ENCODE peak calls at places on chromosomes 11 and 22, in nine cellular contexts. One of them, this sample, is unnamed.
A peak's percentile ranks its signal among the peaks of the same experiment; 100 is the strongest.

GRCh38 chr11:105827906-105828305 is 194.1 kb downstream of the MSANTD4 start:
- DNase-seq in fibroblast of lung: no peak
- DNase-seq in upper lobe of right lung: no peak
- DNase-seq in pancreas: no peak
- DNase-seq in brain microvascular endothelial cell: no peak
- DNase-seq in left ventricle myocardium inferior: no peak
- DNase-seq in IMR-90: no peak
- DNase-seq in tibial nerve: no peak
- DNase-seq in heart right ventricle: no peak
- DNase-seq in this sample: no peak

GRCh38 chr11:86162257-86162656 is 82.3 kb upstream of the EED start:
- DNase-seq in fibroblast of lung: peak; percentile 83
- DNase-seq in upper lobe of right lung: no peak
- DNase-seq in pancreas: no peak
- DNase-seq in brain microvascular endothelial cell: peak; percentile 88
- DNase-seq in left ventricle myocardium inferior: peak; percentile 34
- DNase-seq in IMR-90: peak; percentile 93
- DNase-seq in tibial nerve: peak; percentile 36
- DNase-seq in heart right ventricle: peak; percentile 37
- DNase-seq in this sample: peak; percentile 68

GRCh38 chr11:2825261-2825885 is 60.2 kb downstream of the CDKN1C start:
- DNase-seq in fibroblast of lung: peak; percentile 82
- DNase-seq in upper lobe of right lung: peak; percentile 87
- DNase-seq in pancreas: peak; percentile 81
- DNase-seq in brain microvascular endothelial cell: no peak
- DNase-seq in left ventricle myocardium inferior: peak; percentile 85
- DNase-seq in IMR-90: peak; percentile 74
- DNase-seq in tibial nerve: peak; percentile 75
- DNase-seq in heart right ventricle: peak; percentile 60
- DNase-seq in this sample: peak; percentile 65

GRCh38 chr11:62400760-62401159 is 18.1 kb upstream of the SCGB1A1 start:
- DNase-seq in fibroblast of lung: peak; percentile 90
- DNase-seq in upper lobe of right lung: peak; percentile 72
- DNase-seq in pancreas: peak; percentile 64
- DNase-seq in brain microvascular endothelial cell: peak; percentile 29
- DNase-seq in left ventricle myocardium inferior: peak; percentile 85
- DNase-seq in IMR-90: peak; percentile 74
- DNase-seq in tibial nerve: peak; percentile 69
- DNase-seq in heart right ventricle: peak; percentile 85
- DNase-seq in this sample: peak; percentile 66

GRCh38 chr11:44607987-44608386 is 42.5 kb downstream of the CD82 start:
- DNase-seq in fibroblast of lung: peak; percentile 79
- DNase-seq in upper lobe of right lung: no peak
- DNase-seq in pancreas: no peak
- DNase-seq in brain microvascular endothelial cell: peak; percentile 29
- DNase-seq in left ventricle myocardium inferior: no peak
- DNase-seq in IMR-90: peak; percentile 80
- DNase-seq in tibial nerve: no peak
- DNase-seq in heart right ventricle: no peak
- DNase-seq in this sample: no peak

GRCh38 chr11:62108017-62108750 is 15.6 kb upstream of the INCENP start:
- DNase-seq in fibroblast of lung: peak; percentile 78
- DNase-seq in upper lobe of right lung: no peak
- DNase-seq in pancreas: no peak
- DNase-seq in brain microvascular endothelial cell: peak; percentile 24
- DNase-seq in left ventricle myocardium inferior: no peak
- DNase-seq in IMR-90: peak; percentile 74
- DNase-seq in tibial nerve: peak; percentile 43
- DNase-seq in heart right ventricle: peak; percentile 57
- DNase-seq in this sample: peak; percentile 49

GRCh38 chr11:69292221-69292648 is 1.7 kb upstream of the MYEOV start:
- DNase-seq in fibroblast of lung: peak; percentile 26
- DNase-seq in upper lobe of right lung: no peak
- DNase-seq in pancreas: peak; percentile 43
- DNase-seq in brain microvascular endothelial cell: no peak
- DNase-seq in left ventricle myocardium inferior: no peak
- DNase-seq in IMR-90: no peak
- DNase-seq in tibial nerve: no peak
- DNase-seq in heart right ventricle: no peak
- DNase-seq in this sample: no peak

GRCh38 chr11:76008474-76008873 is 193.5 kb downstream of the UVRAG start:
- DNase-seq in fibroblast of lung: peak; percentile 69
- DNase-seq in upper lobe of right lung: no peak
- DNase-seq in pancreas: no peak
- DNase-seq in brain microvascular endothelial cell: peak; percentile 28
- DNase-seq in left ventricle myocardium inferior: no peak
- DNase-seq in IMR-90: peak; percentile 84
- DNase-seq in tibial nerve: no peak
- DNase-seq in heart right ventricle: no peak
- DNase-seq in this sample: no peak

GRCh38 chr22:28429711-28430110 is 249.9 kb downstream of the TTC28 start:
- DNase-seq in fibroblast of lung: no peak
- DNase-seq in upper lobe of right lung: no peak
- DNase-seq in pancreas: no peak
- DNase-seq in brain microvascular endothelial cell: no peak
- DNase-seq in left ventricle myocardium inferior: no peak
- DNase-seq in IMR-90: no peak
- DNase-seq in tibial nerve: no peak
- DNase-seq in heart right ventricle: no peak
- DNase-seq in this sample: no peak

GRCh38 chr11:8932564-8933180 is at the start of gene C11orf16:
- DNase-seq in fibroblast of lung: no peak
- DNase-seq in upper lobe of right lung: no peak
- DNase-seq in pancreas: no peak
- DNase-seq in brain microvascular endothelial cell: no peak
- DNase-seq in left ventricle myocardium inferior: no peak
- DNase-seq in IMR-90: no peak
- DNase-seq in tibial nerve: no peak
- DNase-seq in heart right ventricle: no peak
- DNase-seq in this sample: no peak

GRCh38 chr11:118491041-118491440 is 36.2 kb upstream of the TTC36 start:
- DNase-seq in fibroblast of lung: no peak
- DNase-seq in upper lobe of right lung: no peak
- DNase-seq in pancreas: no peak
- DNase-seq in brain microvascular endothelial cell: no peak
- DNase-seq in left ventricle myocardium inferior: no peak
- DNase-seq in IMR-90: no peak
- DNase-seq in tibial nerve: no peak
- DNase-seq in heart right ventricle: no peak
- DNase-seq in this sample: no peak

GRCh38 chr11:44879432-44879831 is 71.3 kb downstream of the TP53I11 start:
- DNase-seq in fibroblast of lung: no peak
- DNase-seq in upper lobe of right lung: no peak
- DNase-seq in pancreas: no peak
- DNase-seq in brain microvascular endothelial cell: no peak
- DNase-seq in left ventricle myocardium inferior: no peak
- DNase-seq in IMR-90: no peak
- DNase-seq in tibial nerve: no peak
- DNase-seq in heart right ventricle: no peak
- DNase-seq in this sample: no peak

GRCh38 chr11:121104223-121104831 is 3.3 kb downstream of the TECTA start:
- DNase-seq in fibroblast of lung: no peak
- DNase-seq in upper lobe of right lung: no peak
- DNase-seq in pancreas: no peak
- DNase-seq in brain microvascular endothelial cell: no peak
- DNase-seq in left ventricle myocardium inferior: peak; percentile 45
- DNase-seq in IMR-90: no peak
- DNase-seq in tibial nerve: no peak
- DNase-seq in heart right ventricle: peak; percentile 22
- DNase-seq in this sample: no peak

GRCh38 chr22:36808611-36809344 is 8.1 kb downstream of the PVALB start:
- DNase-seq in fibroblast of lung: no peak
- DNase-seq in upper lobe of right lung: no peak
- DNase-seq in pancreas: no peak
- DNase-seq in brain microvascular endothelial cell: no peak
- DNase-seq in left ventricle myocardium inferior: no peak
- DNase-seq in IMR-90: no peak
- DNase-seq in tibial nerve: no peak
- DNase-seq in heart right ventricle: no peak
- DNase-seq in this sample: no peak

GRCh38 chr11:76694664-76695063 is 24.1 kb upstream of the LRRC32 start:
- DNase-seq in fibroblast of lung: peak; percentile 84
- DNase-seq in upper lobe of right lung: no peak
- DNase-seq in pancreas: no peak
- DNase-seq in brain microvascular endothelial cell: peak; percentile 75
- DNase-seq in left ventricle myocardium inferior: no peak
- DNase-seq in IMR-90: peak; percentile 90
- DNase-seq in tibial nerve: no peak
- DNase-seq in heart right ventricle: no peak
- DNase-seq in this sample: no peak

GRCh38 chr11:115159122-115159665 is 345.0 kb downstream of the CADM1 start:
- DNase-seq in fibroblast of lung: no peak
- DNase-seq in upper lobe of right lung: no peak
- DNase-seq in pancreas: no peak
- DNase-seq in brain microvascular endothelial cell: no peak
- DNase-seq in left ventricle myocardium inferior: no peak
- DNase-seq in IMR-90: no peak
- DNase-seq in tibial nerve: no peak
- DNase-seq in heart right ventricle: no peak
- DNase-seq in this sample: no peak

GRCh38 chr11:115155978-115156377 is 348.2 kb downstream of the CADM1 start:
- DNase-seq in fibroblast of lung: no peak
- DNase-seq in upper lobe of right lung: no peak
- DNase-seq in pancreas: no peak
- DNase-seq in brain microvascular endothelial cell: no peak
- DNase-seq in left ventricle myocardium inferior: no peak
- DNase-seq in IMR-90: no peak
- DNase-seq in tibial nerve: no peak
- DNase-seq in heart right ventricle: no peak
- DNase-seq in this sample: no peak

GRCh38 chr11:115157247-115157646 is 347.0 kb downstream of the CADM1 start:
- DNase-seq in fibroblast of lung: no peak
- DNase-seq in upper lobe of right lung: no peak
- DNase-seq in pancreas: no peak
- DNase-seq in brain microvascular endothelial cell: no peak
- DNase-seq in left ventricle myocardium inferior: no peak
- DNase-seq in IMR-90: no peak
- DNase-seq in tibial nerve: no peak
- DNase-seq in heart right ventricle: no peak
- DNase-seq in this sample: no peak

GRCh38 chr11:115154355-115154736 is 349.9 kb downstream of the CADM1 start:
- DNase-seq in fibroblast of lung: no peak
- DNase-seq in upper lobe of right lung: no peak
- DNase-seq in pancreas: no peak
- DNase-seq in brain microvascular endothelial cell: no peak
- DNase-seq in left ventricle myocardium inferior: no peak
- DNase-seq in IMR-90: no peak
- DNase-seq in tibial nerve: no peak
- DNase-seq in heart right ventricle: no peak
- DNase-seq in this sample: no peak

GRCh38 chr11:115158053-115158452 is 346.2 kb downstream of the CADM1 start:
- DNase-seq in fibroblast of lung: no peak
- DNase-seq in upper lobe of right lung: no peak
- DNase-seq in pancreas: no peak
- DNase-seq in brain microvascular endothelial cell: no peak
- DNase-seq in left ventricle myocardium inferior: no peak
- DNase-seq in IMR-90: no peak
- DNase-seq in tibial nerve: no peak
- DNase-seq in heart right ventricle: no peak
- DNase-seq in this sample: no peak
- TF ChIP-seq CTCF in fibroblast of lung: no peak
- TF ChIP-seq CTCF in upper lobe of right lung: no peak
- TF ChIP-seq CTCF in pancreas: no peak
- TF ChIP-seq CTCF in brain microvascular endothelial cell: no peak
- TF ChIP-seq CTCF in left ventricle myocardium inferior: no peak
- TF ChIP-seq CTCF in IMR-90: no peak
- TF ChIP-seq CTCF in tibial nerve: no peak
- TF ChIP-seq CTCF in heart right ventricle: no peak
- TF ChIP-seq CTCF in this sample: no peak

GRCh38 chr22:30406400-30406799 is 9.6 kb downstream of the SEC14L2 start:
- DNase-seq in fibroblast of lung: no peak
- DNase-seq in upper lobe of right lung: no peak
- DNase-seq in pancreas: no peak
- DNase-seq in brain microvascular endothelial cell: no peak
- DNase-seq in left ventricle myocardium inferior: no peak
- DNase-seq in IMR-90: no peak
- DNase-seq in tibial nerve: no peak
- DNase-seq in heart right ventricle: no peak
- DNase-seq in this sample: no peak
- H3K27ac ChIP-seq in fibroblast of lung: no peak overlapping the region
- H3K27ac ChIP-seq in upper lobe of right lung: no peak overlapping the region
- H3K27ac ChIP-seq in pancreas: no peak overlapping the region
- H3K27ac ChIP-seq in brain microvascular endothelial cell: no peak overlapping the region
- H3K27ac ChIP-seq in left ventricle myocardium inferior: no peak overlapping the region
- H3K27ac ChIP-seq in IMR-90: no peak overlapping the region
- H3K27ac ChIP-seq in tibial nerve: no peak overlapping the region
- H3K27ac ChIP-seq in heart right ventricle: no peak overlapping the region
- H3K27ac ChIP-seq in this sample: no peak overlapping the region

DNA sequence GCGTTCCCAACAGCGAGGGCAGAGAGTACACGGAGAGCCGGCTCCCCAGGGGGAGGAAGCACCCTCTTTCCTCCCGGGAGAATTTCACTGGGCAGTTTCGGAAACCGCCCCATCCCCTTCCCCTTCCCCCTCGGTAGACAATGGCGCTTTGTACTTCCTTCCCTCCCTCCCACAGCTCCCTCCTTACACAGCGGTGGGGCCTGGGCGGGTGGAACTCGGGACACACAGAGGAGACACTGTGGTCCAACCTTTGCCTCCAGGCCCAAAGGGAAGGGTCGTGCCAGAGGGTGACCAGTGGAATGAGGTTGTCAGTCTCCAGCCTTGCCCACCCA is 4.3 kb downstream of the SMTN start:
- DNase-seq in fibroblast of lung: no peak
- DNase-seq in upper lobe of right lung: no peak
- DNase-seq in pancreas: peak; percentile 78
- DNase-seq in brain microvascular endothelial cell: no peak
- DNase-seq in left ventricle myocardium inferior: peak; percentile 50
- DNase-seq in IMR-90: no peak
- DNase-seq in tibial nerve: no peak
- DNase-seq in heart right ventricle: peak; percentile 65
- DNase-seq in this sample: no peak
- H3K4me3 ChIP-seq in fibroblast of lung: peak overlapping the region; percentile 37
- H3K4me3 ChIP-seq in upper lobe of right lung: peak overlapping the region; percentile 91
- H3K4me3 ChIP-seq in pancreas: peak overlapping the region; percentile 32
- H3K4me3 ChIP-seq in brain microvascular endothelial cell: peak overlapping the region; percentile 64
- H3K4me3 ChIP-seq in left ventricle myocardium inferior: peak overlapping the region; percentile 89
- H3K4me3 ChIP-seq in IMR-90: peak overlapping the region; percentile 80
- H3K4me3 ChIP-seq in tibial nerve: peak overlapping the region; percentile 66
- H3K4me3 ChIP-seq in heart right ventricle: peak overlapping the region; percentile 55
- H3K4me3 ChIP-seq in this sample: no peak overlapping the region

DNA sequence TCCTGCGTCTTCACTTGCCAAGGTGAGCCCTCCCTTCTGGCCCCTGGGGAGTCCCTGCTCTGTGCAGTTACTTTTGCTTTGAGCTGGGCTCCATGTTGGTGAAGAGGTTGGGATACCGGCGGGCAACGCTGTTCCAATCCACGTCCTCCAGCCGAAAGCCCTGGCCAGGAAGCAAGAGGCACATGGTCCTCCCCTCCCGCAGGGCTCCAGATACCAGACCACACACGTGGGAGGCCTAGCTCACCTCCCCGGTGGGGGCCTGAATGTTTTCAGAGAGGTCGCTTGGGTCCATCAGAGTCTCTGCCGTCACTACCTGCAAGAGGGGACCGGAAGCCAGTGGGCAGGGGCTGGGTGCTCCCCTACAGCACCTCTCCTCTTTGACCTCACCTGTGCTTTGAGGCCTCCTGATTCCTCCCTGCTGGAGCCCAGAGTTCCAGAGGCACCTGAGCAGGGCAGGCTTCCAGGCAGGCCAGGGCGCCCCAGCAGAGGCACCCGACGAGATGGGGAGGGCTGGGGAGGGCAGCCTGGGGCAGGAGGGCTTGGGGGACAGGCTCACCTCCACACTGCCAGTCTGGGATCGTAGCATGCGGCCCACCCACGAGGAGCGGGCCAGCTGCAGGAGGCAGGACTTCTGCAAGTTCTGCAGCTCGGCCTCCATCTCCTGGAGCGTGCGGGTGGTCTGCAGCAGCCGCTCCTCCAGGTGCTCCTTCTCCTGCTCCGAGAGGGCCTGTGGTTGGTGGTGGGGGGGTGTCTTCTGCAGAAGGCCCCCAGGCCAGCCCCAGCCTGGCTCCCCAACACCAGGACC is 3.0 kb downstream of the LMNTD2 start:
- DNase-seq in fibroblast of lung: no peak
- DNase-seq in upper lobe of right lung: no peak
- DNase-seq in pancreas: peak; percentile 77
- DNase-seq in brain microvascular endothelial cell: no peak
- DNase-seq in left ventricle myocardium inferior: no peak
- DNase-seq in IMR-90: no peak
- DNase-seq in tibial nerve: no peak
- DNase-seq in heart right ventricle: no peak
- DNase-seq in this sample: no peak
- TF ChIP-seq CTCF in fibroblast of lung: no peak
- TF ChIP-seq CTCF in upper lobe of right lung: no peak
- TF ChIP-seq CTCF in pancreas: no peak
- TF ChIP-seq CTCF in brain microvascular endothelial cell: no peak
- TF ChIP-seq CTCF in left ventricle myocardium inferior: no peak
- TF ChIP-seq CTCF in IMR-90: no peak
- TF ChIP-seq CTCF in tibial nerve: no peak
- TF ChIP-seq CTCF in heart right ventricle: no peak
- TF ChIP-seq CTCF in this sample: no peak

This sample was measured in adrenal gland.